ENCODE peak calls at places on chromosomes 1 and 21, in eight cellular contexts. K, E, P, X, Y, J, B and Q are unnamed samples.

GRCh38 chr1:44609412-44609767 is 64.9 kb downstream of the TMEM53 start:
- DNase-seq in K (no peak), E (peak; percentile 72), P (peak; percentile 28), X (no peak), Y (peak; percentile 60), J (peak; percentile 28), B (peak; percentile 58), Q (peak; percentile 49)

GRCh38 chr1:151655362-151655761 is 43.5 kb downstream of the SNX27 start:
- DNase-seq in K (no peak), E (no peak), P (no peak), X (no peak), Y (no peak), J (no peak), B (no peak), Q (peak; percentile 26)

GRCh38 chr1:25562101-25562927 is 18.9 kb downstream of the LDLRAP1 start:
- DNase-seq in K (no peak), E (no peak), P (no peak), X (no peak), Y (no peak), J (peak; percentile 61), B (no peak), Q (no peak)

GRCh38 chr1:220825819-220826551 is 39.3 kb downstream of the MTARC1 start:
- DNase-seq in K (no peak), E (no peak), P (no peak), X (no peak), Y (peak; percentile 57), J (no peak), B (peak; percentile 40), Q (peak; percentile 53)

GRCh38 chr1:45213892-45214291 is 7.5 kb upstream of the ZSWIM5 start:
- DNase-seq in K (no peak), E (no peak), P (no peak), X (no peak), Y (no peak), J (no peak), B (no peak), Q (no peak)

GRCh38 chr1:56905667-56906066 is 51.1 kb downstream of the C8A start:
- DNase-seq in K (no peak), E (no peak), P (no peak), X (no peak), Y (no peak), J (no peak), B (no peak), Q (no peak)

GRCh38 chr1:33442141-33442540 is 11.2 kb upstream of the PHC2 start:
- DNase-seq in K (no peak), E (no peak), P (peak; percentile 56), X (no peak), Y (no peak), J (no peak), B (no peak), Q (peak; percentile 71)

GRCh38 chr21:33789697-33790096 is 125.9 kb downstream of the ATP5PO start:
- DNase-seq in K (no peak), E (no peak), P (peak; percentile 45), X (no peak), Y (peak; percentile 72), J (peak; percentile 2), B (peak; percentile 64), Q (peak; percentile 35)

GRCh38 chr1:12107718-12108117 is 44.6 kb downstream of the TNFRSF8 start:
- DNase-seq in K (no peak), E (no peak), P (no peak), X (no peak), Y (no peak), J (no peak), B (no peak), Q (no peak)

DNA sequence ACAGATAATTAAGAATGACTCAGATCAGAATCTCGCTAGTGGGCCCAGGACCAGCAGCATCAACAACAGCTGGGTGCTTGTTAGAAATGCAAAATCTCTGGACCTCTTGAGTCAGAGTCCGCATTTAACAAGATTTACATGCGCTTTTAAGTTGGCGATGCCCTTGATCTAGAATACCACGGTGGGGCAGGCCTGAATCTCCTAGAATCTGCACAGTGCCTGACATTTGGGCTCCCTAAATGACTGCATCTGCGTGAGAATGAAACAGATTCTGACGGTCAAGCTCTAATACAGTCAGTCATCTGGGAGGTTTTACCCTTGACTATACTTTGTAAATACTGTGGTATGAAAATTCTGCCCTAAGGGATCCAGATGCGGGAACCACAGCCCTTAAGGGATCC is 17.2 kb upstream of the RAB29 start:
- DNase-seq in K (no peak), E (no peak), P (no peak), X (no peak), Y (no peak), J (no peak), B (no peak), Q (no peak)
- TF ChIP-seq CTCF in K (no peak), E (no peak), P (no peak), X (no peak), Y (no peak), J (no peak), B (no peak), Q (no peak)

DNA sequence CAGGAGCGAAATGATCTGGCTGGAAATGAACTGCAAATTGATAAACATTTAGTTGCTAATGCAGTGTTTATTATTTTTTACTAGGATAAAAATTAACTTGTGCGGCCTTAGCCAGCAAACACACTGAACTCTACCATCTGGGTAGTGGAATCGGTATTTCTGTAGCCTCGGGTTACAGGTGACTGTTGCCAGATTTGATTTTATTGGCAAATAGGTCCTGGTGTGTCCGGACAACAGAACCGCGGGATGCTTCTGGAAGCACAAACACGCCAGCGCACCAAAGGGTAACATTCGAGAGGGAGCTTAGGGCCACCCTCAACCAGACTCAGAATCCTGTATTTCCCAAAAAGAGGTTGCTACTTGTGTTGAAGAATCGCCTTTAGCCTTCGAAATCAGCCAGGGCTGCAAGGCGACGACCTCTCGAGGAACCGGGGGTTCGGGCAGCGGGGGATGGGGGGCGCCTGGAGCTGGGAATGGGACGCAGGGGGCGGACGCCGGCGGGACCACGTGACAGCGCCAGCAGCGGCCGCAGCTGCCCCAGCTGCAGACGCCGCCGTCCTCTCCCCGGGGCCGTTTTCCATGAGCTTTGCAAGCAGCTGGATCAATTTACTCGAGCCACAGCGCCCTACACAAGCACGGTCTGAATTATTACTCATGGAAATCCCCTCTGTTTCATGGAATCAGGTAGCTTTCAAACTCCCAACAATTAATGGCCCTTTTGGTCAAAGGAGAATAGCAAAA is 158.8 kb downstream of the TOMM20 start:
- DNase-seq in K (peak; percentile 88), E (peak; percentile 68), P (peak; percentile 93), X (peak; percentile 68), Y (peak; percentile 74), J (peak; percentile 58), B (peak; percentile 82), Q (peak; percentile 85)
- H3K4me3 ChIP-seq in K (peak overlapping the region; percentile 45), E (peak overlapping the region; percentile 30), P (peak overlapping the region; percentile 25), X (peak overlapping the region; percentile 35), Y (no peak overlapping the region), J (peak overlapping the region; percentile 13), B (no peak overlapping the region), Q (peak overlapping the region; percentile 10)

DNA sequence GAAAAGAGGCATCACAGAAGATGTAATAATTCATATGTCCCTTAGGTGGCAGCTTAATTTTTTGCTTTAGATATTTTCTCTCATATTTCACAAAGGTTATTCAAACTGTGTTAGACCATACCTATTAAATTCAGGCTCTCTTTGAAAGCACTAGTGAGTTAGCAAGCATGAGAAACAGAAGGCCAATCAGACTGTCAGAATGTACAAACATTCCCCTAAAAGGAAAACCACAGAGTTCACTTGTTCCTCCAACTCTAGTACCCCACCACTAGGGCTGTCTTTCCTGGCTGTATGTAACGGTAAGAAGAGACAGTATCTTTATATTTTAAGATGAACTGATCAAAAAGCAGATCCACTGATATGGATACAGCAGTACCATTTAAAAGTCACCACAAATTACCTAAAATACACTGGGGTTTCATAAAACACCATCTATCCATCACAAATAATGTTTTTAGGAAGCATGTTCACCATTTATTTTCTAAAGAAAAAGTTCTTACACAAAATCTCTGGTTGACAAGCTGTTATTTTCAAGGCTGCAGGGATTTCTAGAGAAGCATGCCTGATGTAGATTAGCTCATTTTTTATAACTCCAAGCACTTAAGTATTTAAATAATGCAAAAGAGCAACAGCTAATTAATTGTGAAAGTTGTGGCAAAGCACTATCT is 1.8 kb downstream of the ARPC5 start:
- DNase-seq in K (peak; percentile 84), E (no peak), P (peak; percentile 92), X (no peak), Y (peak; percentile 93), J (peak; percentile 75), B (peak; percentile 92), Q (peak; percentile 86)
- TF ChIP-seq CTCF in K (peak; percentile 64), E (peak; percentile 47), P (peak; percentile 66), X (peak; percentile 37), Y (peak; percentile 55), J (peak; percentile 57), B (peak; percentile 62), Q (peak; percentile 60)

GRCh38 chr1:59509341-59509869 is 212.5 kb downstream of the FGGY start:
- DNase-seq in K (no peak), E (no peak), P (no peak), X (no peak), Y (no peak), J (no peak), B (no peak), Q (no peak)

GRCh38 chr1:59512702-59513101 is 215.8 kb downstream of the FGGY start:
- DNase-seq in K (no peak), E (no peak), P (no peak), X (no peak), Y (no peak), J (no peak), B (no peak), Q (no peak)

GRCh38 chr1:59514061-59514909 is 217.4 kb downstream of the FGGY start:
- DNase-seq in K (no peak), E (no peak), P (no peak), X (no peak), Y (no peak), J (no peak), B (no peak), Q (no peak)

GRCh38 chr1:59510249-59510648 is 213.4 kb downstream of the FGGY start:
- DNase-seq in K (no peak), E (no peak), P (no peak), X (no peak), Y (no peak), J (no peak), B (no peak), Q (no peak)

GRCh38 chr1:59511476-59512465 is 214.9 kb downstream of the FGGY start:
- DNase-seq in K (no peak), E (peak; percentile 46), P (no peak), X (no peak), Y (peak; percentile 28), J (no peak), B (peak; percentile 62), Q (peak; percentile 80)
- H3K4me3 ChIP-seq in K (no peak overlapping the region), E (no peak overlapping the region), P (no peak overlapping the region), X (no peak overlapping the region), Y (no peak overlapping the region), J (no peak overlapping the region), B (no peak overlapping the region), Q (no peak overlapping the region)